ENCODE peak calls at places on chromosomes 2 and 18, in ten cellular contexts. J is RPMI7951; I is MCF 10A; E is AG09319; Z is mesothelial cell of epicardium; Y is stimulated activated naive B cell treated with anti-CD40 and anti-IgM and Interleukin-4, amounts not matched to agents 10 μg/mL and 1 μg/mL and 100 μg/mL, for 72 hours; C is activated CD4-positive, CD25-positive, alpha-beta regulatory T cell treated with anti-CD3 and anti-CD28 coated beads, Interleukin-2, amount 50 U/mL, for 72 hours; B is SW 1271; P is iPS-NIHi11; T is lung microvascular endothelial cell. A is an unnamed sample.
A peak's percentile ranks its signal among the peaks of the same experiment; 100 is the strongest.

GRCh38 chr2:224947566-224947965 is 94.7 kb downstream of the DOCK10 start:
- DNase-seq in J (no peak), I (no peak), E (no peak), Z (no peak), Y (no peak), C (no peak), B (no peak), P (no peak), T (peak; percentile 68), A (no peak)

GRCh38 chr2:229231469-229231868 is 39.6 kb downstream of the PID1 start:
- DNase-seq in J (no peak), I (no peak), E (no peak), Z (no peak), Y (no peak), C (no peak), B (no peak), P (no peak), T (no peak), A (no peak)

GRCh38 chr2:208134928-208135586 is 5.4 kb upstream of the CRYGC start:
- DNase-seq in J (no peak), I (no peak), E (no peak), Z (no peak), Y (no peak), C (no peak), B (no peak), P (no peak), T (no peak), A (no peak)

GRCh38 chr2:73984203-73984921 is at the start of gene TET3:
- DNase-seq in J (peak; percentile 47), I (peak; percentile 43), E (no peak), Z (peak; percentile 74), Y (peak; percentile 69), C (peak; percentile 46), B (no peak), P (peak; percentile 78), T (peak; percentile 47), A (peak; percentile 69)

GRCh38 chr2:23480991-23481797 is 96.2 kb downstream of the KLHL29 start:
- DNase-seq in J (peak; percentile 46), I (peak; percentile 73), E (peak; percentile 18), Z (peak; percentile 67), Y (no peak), C (no peak), B (peak; percentile 78), P (peak; percentile 70), T (peak; percentile 25), A (no peak)

GRCh38 chr2:108965540-108966299 is 23.3 kb downstream of the EDAR start:
- DNase-seq in J (no peak), I (no peak), E (no peak), Z (no peak), Y (no peak), C (no peak), B (no peak), P (no peak), T (no peak), A (peak; percentile 35)

GRCh38 chr2:124699001-124699565 is 674.0 kb downstream of the CNTNAP5 start:
- DNase-seq in J (no peak), I (no peak), E (no peak), Z (no peak), Y (no peak), C (no peak), B (no peak), P (no peak), T (no peak), A (no peak)

GRCh38 chr2:154740360-154740759 is 41.9 kb downstream of the KCNJ3 start:
- DNase-seq in J (no peak), I (no peak), E (no peak), Z (no peak), Y (no peak), C (no peak), B (no peak), P (no peak), T (no peak), A (no peak)

GRCh38 chr2:9843229-9844035 is at the start of gene TAF1B:
- DNase-seq in J (peak; percentile 95), I (peak; percentile 94), E (peak; percentile 70), Z (peak; percentile 92), Y (peak; percentile 90), C (peak; percentile 87), B (peak; percentile 92), P (peak; percentile 98), T (peak; percentile 91), A (peak; percentile 71)

GRCh38 chr18:49486617-49486958 is 446 bp downstream of the C18orf32 start:
- DNase-seq in J (no peak), I (no peak), E (no peak), Z (no peak), Y (no peak), C (no peak), B (peak; percentile 48), P (no peak), T (no peak), A (no peak)

GRCh38 chr2:212107014-212107413 is 431.6 kb downstream of the ERBB4 start:
- DNase-seq in J (no peak), I (no peak), E (no peak), Z (no peak), Y (no peak), C (no peak), B (no peak), P (no peak), T (no peak), A (no peak)

GRCh38 chr2:241617431-241618154 is 19.4 kb downstream of the THAP4 start:
- DNase-seq in J (no peak), I (no peak), E (no peak), Z (no peak), Y (no peak), C (no peak), B (no peak), P (peak; percentile 40), T (peak; percentile 52), A (no peak)

GRCh38 chr2:182186132-182186735 is 200.6 kb downstream of the PPP1R1C start:
- DNase-seq in J (peak; percentile 36), I (peak; percentile 66), E (no peak), Z (no peak), Y (no peak), C (no peak), B (peak; percentile 33), P (peak; percentile 33), T (peak; percentile 37), A (no peak)

GRCh38 chr2:6370753-6371152 is 495.0 kb downstream of the CMPK2 start:
- DNase-seq in J (peak; percentile 51), I (no peak), E (no peak), Z (no peak), Y (no peak), C (no peak), B (no peak), P (no peak), T (no peak), A (no peak)

GRCh38 chr2:70047406-70048033 is 39.8 kb upstream of the PCBP1 start:
- DNase-seq in J (no peak), I (no peak), E (no peak), Z (no peak), Y (no peak), C (no peak), B (no peak), P (no peak), T (no peak), A (no peak)

GRCh38 chr18:9838144-9838877 is 47.5 kb upstream of the TXNDC2 start:
- DNase-seq in J (peak; percentile 36), I (no peak), E (no peak), Z (no peak), Y (no peak), C (no peak), B (no peak), P (peak; percentile 83), T (no peak), A (no peak)

GRCh38 chr2:29847901-29848300 is 73.5 kb downstream of the ALK start:
- DNase-seq in J (no peak), I (no peak), E (no peak), Z (no peak), Y (no peak), C (no peak), B (no peak), P (no peak), T (no peak), A (no peak)